ENCODE peak calls at places on chromosome 10, in six cellular contexts. One of them, this sample, is unnamed.

GRCh38 chr10:7111574-7111973 is 299.3 kb downstream of the SFMBT2 start:
- DNase-seq in HFFc6: no peak
- DNase-seq in islet precursor cell: no peak
- DNase-seq in SK-MEL-5: no peak
- DNase-seq in stimulated activated CD8-positive, alpha-beta memory T cell treated with anti-CD3 and anti-CD28 coated beads, Interleukin-4, amount 100 ng/mL, for 4 hours: no peak
- DNase-seq in myocyte: no peak
- DNase-seq in this sample: no peak

GRCh38 chr10:99593312-99593711 is 26.9 kb downstream of the SLC25A28 start:
- DNase-seq in HFFc6: no peak
- DNase-seq in islet precursor cell: no peak
- DNase-seq in SK-MEL-5: no peak
- DNase-seq in stimulated activated CD8-positive, alpha-beta memory T cell treated with anti-CD3 and anti-CD28 coated beads, Interleukin-4, amount 100 ng/mL, for 4 hours: no peak
- DNase-seq in myocyte: no peak
- DNase-seq in this sample: no peak

GRCh38 chr10:110794808-110795207 is 76.9 kb upstream of the PDCD4 start:
- DNase-seq in HFFc6: no peak
- DNase-seq in islet precursor cell: peak
- DNase-seq in SK-MEL-5: no peak
- DNase-seq in stimulated activated CD8-positive, alpha-beta memory T cell treated with anti-CD3 and anti-CD28 coated beads, Interleukin-4, amount 100 ng/mL, for 4 hours: no peak
- DNase-seq in myocyte: peak
- DNase-seq in this sample: peak

GRCh38 chr10:103850572-103850895 is 4.8 kb downstream of the SH3PXD2A start:
- DNase-seq in HFFc6: no peak
- DNase-seq in islet precursor cell: no peak
- DNase-seq in SK-MEL-5: no peak
- DNase-seq in stimulated activated CD8-positive, alpha-beta memory T cell treated with anti-CD3 and anti-CD28 coated beads, Interleukin-4, amount 100 ng/mL, for 4 hours: no peak
- DNase-seq in myocyte: peak
- DNase-seq in this sample: no peak

GRCh38 chr10:80200259-80200658 is 5.1 kb downstream of the ANXA11 start:
- DNase-seq in HFFc6: no peak
- DNase-seq in islet precursor cell: no peak
- DNase-seq in SK-MEL-5: no peak
- DNase-seq in stimulated activated CD8-positive, alpha-beta memory T cell treated with anti-CD3 and anti-CD28 coated beads, Interleukin-4, amount 100 ng/mL, for 4 hours: no peak
- DNase-seq in myocyte: no peak
- DNase-seq in this sample: no peak

GRCh38 chr10:14742815-14743214 is 31.9 kb downstream of the FAM107B start:
- DNase-seq in HFFc6: no peak
- DNase-seq in islet precursor cell: no peak
- DNase-seq in SK-MEL-5: peak
- DNase-seq in stimulated activated CD8-positive, alpha-beta memory T cell treated with anti-CD3 and anti-CD28 coated beads, Interleukin-4, amount 100 ng/mL, for 4 hours: no peak
- DNase-seq in myocyte: no peak
- DNase-seq in this sample: no peak

GRCh38 chr10:88385601-88386203 is 197.4 kb downstream of the RNLS start:
- DNase-seq in HFFc6: no peak
- DNase-seq in islet precursor cell: no peak
- DNase-seq in SK-MEL-5: no peak
- DNase-seq in stimulated activated CD8-positive, alpha-beta memory T cell treated with anti-CD3 and anti-CD28 coated beads, Interleukin-4, amount 100 ng/mL, for 4 hours: no peak
- DNase-seq in myocyte: peak
- DNase-seq in this sample: peak

GRCh38 chr10:78896169-78896931 is 172.4 kb upstream of the ZMIZ1 start:
- DNase-seq in HFFc6: no peak
- DNase-seq in islet precursor cell: peak
- DNase-seq in SK-MEL-5: no peak
- DNase-seq in stimulated activated CD8-positive, alpha-beta memory T cell treated with anti-CD3 and anti-CD28 coated beads, Interleukin-4, amount 100 ng/mL, for 4 hours: no peak
- DNase-seq in myocyte: no peak
- DNase-seq in this sample: no peak

GRCh38 chr10:79286318-79286951 is 60.8 kb upstream of the PPIF start:
- DNase-seq in HFFc6: no peak
- DNase-seq in islet precursor cell: no peak
- DNase-seq in SK-MEL-5: no peak
- DNase-seq in stimulated activated CD8-positive, alpha-beta memory T cell treated with anti-CD3 and anti-CD28 coated beads, Interleukin-4, amount 100 ng/mL, for 4 hours: peak
- DNase-seq in myocyte: peak
- DNase-seq in this sample: no peak

GRCh38 chr10:128803790-128804189 is 663.3 kb upstream of the MGMT start:
- DNase-seq in HFFc6: no peak
- DNase-seq in islet precursor cell: no peak
- DNase-seq in SK-MEL-5: no peak
- DNase-seq in stimulated activated CD8-positive, alpha-beta memory T cell treated with anti-CD3 and anti-CD28 coated beads, Interleukin-4, amount 100 ng/mL, for 4 hours: no peak
- DNase-seq in myocyte: no peak
- DNase-seq in this sample: no peak

GRCh38 chr10:2387261-2387660 is 649.9 kb upstream of the ADARB2 start:
- DNase-seq in HFFc6: no peak
- DNase-seq in islet precursor cell: no peak
- DNase-seq in SK-MEL-5: no peak
- DNase-seq in stimulated activated CD8-positive, alpha-beta memory T cell treated with anti-CD3 and anti-CD28 coated beads, Interleukin-4, amount 100 ng/mL, for 4 hours: no peak
- DNase-seq in myocyte: no peak
- DNase-seq in this sample: no peak

GRCh38 chr10:133070402-133070801 is 17.3 kb upstream of the ADGRA1 start:
- DNase-seq in HFFc6: no peak
- DNase-seq in islet precursor cell: peak
- DNase-seq in SK-MEL-5: no peak
- DNase-seq in stimulated activated CD8-positive, alpha-beta memory T cell treated with anti-CD3 and anti-CD28 coated beads, Interleukin-4, amount 100 ng/mL, for 4 hours: no peak
- DNase-seq in myocyte: no peak
- DNase-seq in this sample: no peak

GRCh38 chr10:8544057-8544380 is 489.5 kb downstream of the GATA3 start:
- DNase-seq in HFFc6: no peak
- DNase-seq in islet precursor cell: peak
- DNase-seq in SK-MEL-5: peak
- DNase-seq in stimulated activated CD8-positive, alpha-beta memory T cell treated with anti-CD3 and anti-CD28 coated beads, Interleukin-4, amount 100 ng/mL, for 4 hours: no peak
- DNase-seq in myocyte: no peak
- DNase-seq in this sample: no peak

GRCh38 chr10:45071043-45071813 is 70.5 kb downstream of the ZNF22 start:
- DNase-seq in HFFc6: no peak
- DNase-seq in islet precursor cell: peak
- DNase-seq in SK-MEL-5: no peak
- DNase-seq in stimulated activated CD8-positive, alpha-beta memory T cell treated with anti-CD3 and anti-CD28 coated beads, Interleukin-4, amount 100 ng/mL, for 4 hours: no peak
- DNase-seq in myocyte: no peak
- DNase-seq in this sample: no peak

GRCh38 chr10:28215930-28216329 is 86.9 kb downstream of the MPP7 start:
- DNase-seq in HFFc6: no peak
- DNase-seq in islet precursor cell: no peak
- DNase-seq in SK-MEL-5: no peak
- DNase-seq in stimulated activated CD8-positive, alpha-beta memory T cell treated with anti-CD3 and anti-CD28 coated beads, Interleukin-4, amount 100 ng/mL, for 4 hours: no peak
- DNase-seq in myocyte: no peak
- DNase-seq in this sample: no peak